ENCODE peak calls at places on chromosome 22, in ten cellular contexts. B is transverse colon, R is GM12891, X is stomach, C is spleen, N is upper lobe of left lung, V is prostate gland, J is GM12892, H is SK-N-SH, S is HL-60. Y is an unnamed sample.

GRCh38 chr22:44963055-44963454 is 46.8 kb downstream of the PHF21B start:
- DNase-seq in X (no peak), C (no peak), J (no peak), R (no peak), V (no peak), S (no peak), H (no peak), B (no peak), N (no peak), Y (no peak)

GRCh38 chr22:19788661-19789225 is 28.2 kb downstream of the TBX1 start:
- DNase-seq in H (no peak), C (peak), R (no peak), S (no peak), B (no peak), V (no peak), N (peak), X (no peak), J (no peak), Y (no peak)

GRCh38 chr22:27726726-27727449 is 74.7 kb downstream of the MN1 start:
- DNase-seq in X (peak), H (no peak), J (no peak), S (no peak), B (peak), R (no peak), C (no peak), N (no peak), V (no peak), Y (peak)

GRCh38 chr22:46626356-46626755 is 6.2 kb downstream of the GRAMD4 start:
- DNase-seq in N (peak), V (no peak), C (no peak), R (no peak), H (no peak), J (no peak), B (no peak), X (no peak), S (no peak), Y (no peak)

GRCh38 chr22:17984114-17984513 is 40.2 kb downstream of the MICAL3 start:
- DNase-seq in X (no peak), H (no peak), C (peak), V (no peak), N (no peak), S (no peak), R (no peak), J (no peak), B (no peak), Y (no peak)

GRCh38 chr22:23282986-23283385 is 102.7 kb downstream of the BCR start:
- DNase-seq in C (no peak), J (no peak), S (no peak), R (no peak), V (no peak), H (no peak), N (no peak), X (no peak), B (no peak), Y (no peak)

GRCh38 chr22:18954333-18954732 is 18.2 kb upstream of the PRODH start:
- DNase-seq in B (peak), N (peak), J (peak), C (peak), R (peak), H (peak), X (peak), S (no peak), V (peak), Y (no peak)

GRCh38 chr22:26285632-26286031 is 116.4 kb downstream of the SEZ6L start:
- DNase-seq in H (no peak), X (no peak), B (no peak), R (no peak), S (no peak), V (no peak), C (no peak), J (no peak), N (no peak), Y (no peak)

GRCh38 chr22:25741692-25742626 is at the start of gene MYO18B:
- DNase-seq in N (no peak), S (no peak), V (no peak), R (no peak), C (no peak), H (no peak), B (no peak), J (no peak), X (no peak), Y (no peak)

GRCh38 chr22:45677060-45677459 is 5.4 kb downstream of the ATXN10 start:
- DNase-seq in C (no peak), H (no peak), R (no peak), X (no peak), N (no peak), S (no peak), J (no peak), B (no peak), V (no peak), Y (no peak)

GRCh38 chr22:43471186-43471585 is 59.4 kb downstream of the MPPED1 start:
- DNase-seq in J (no peak), X (no peak), H (no peak), S (no peak), B (no peak), R (no peak), C (peak), V (no peak), N (peak), Y (no peak)

GRCh38 chr22:45645526-45646414 is 25.9 kb upstream of the ATXN10 start:
- DNase-seq in J (peak), X (peak), C (peak), V (peak), S (peak), N (peak), H (peak), R (peak), B (peak), Y (no peak)

GRCh38 chr22:49052023-49052538 is 775.6 kb downstream of the BRD1 start:
- DNase-seq in V (no peak), N (peak), J (no peak), S (no peak), R (no peak), H (no peak), X (no peak), B (no peak), C (no peak), Y (no peak)

GRCh38 chr22:37559901-37560681 is at the start of gene CDC42EP1:
- DNase-seq in S (no peak), J (no peak), R (no peak), H (peak), X (peak), C (no peak), B (peak), V (peak), N (peak), Y (no peak)

GRCh38 chr22:27804683-27805297 is 3.2 kb upstream of the MN1 start:
- DNase-seq in B (peak), R (peak), C (no peak), V (peak), N (peak), H (peak), X (peak), J (peak), S (no peak), Y (peak)

GRCh38 chr22:45441158-45441557 is 27.7 kb downstream of the RIBC2 start:
- DNase-seq in J (no peak), N (no peak), R (peak), H (peak), B (peak), S (no peak), X (peak), C (no peak), V (peak), Y (no peak)

GRCh38 chr22:17199131-17199731 is 20.0 kb downstream of the ADA2 start:
- DNase-seq in S (no peak), B (no peak), X (no peak), R (no peak), J (no peak), H (peak), N (no peak), V (no peak), C (no peak), Y (no peak)

GRCh38 chr22:46881373-46882118 is 119.1 kb downstream of the TBC1D22A start:
- DNase-seq in R (no peak), B (no peak), H (no peak), J (no peak), N (no peak), V (no peak), S (no peak), C (no peak), X (no peak), Y (no peak)

GRCh38 chr22:35191412-35191811 is 65.9 kb upstream of the HMGXB4 start:
- DNase-seq in J (no peak), N (no peak), V (peak), H (no peak), X (no peak), R (no peak), C (no peak), S (no peak), B (no peak), Y (no peak)

GRCh38 chr22:46657996-46658947 is 38.1 kb downstream of the GRAMD4 start:
- DNase-seq in B (no peak), C (no peak), R (no peak), S (no peak), N (peak), H (no peak), V (peak), X (no peak), J (no peak), Y (no peak)

GRCh38 chr22:44735518-44736428 is 16.6 kb upstream of the ARHGAP8 start:
- DNase-seq in B (peak), N (peak), S (peak), R (peak), H (peak), X (peak), J (peak), C (peak), V (peak), Y (no peak)

GRCh38 chr22:37501610-37502341 is 15.6 kb upstream of the MFNG start:
- DNase-seq in R (no peak), J (no peak), V (peak), N (no peak), H (no peak), B (peak), X (peak), S (no peak), C (no peak), Y (no peak)

GRCh38 chr22:43424865-43425630 is 13.2 kb downstream of the MPPED1 start:
- DNase-seq in N (peak), S (no peak), V (no peak), J (no peak), C (no peak), B (no peak), R (no peak), X (no peak), H (no peak), Y (no peak)

GRCh38 chr22:49632199-49633009 is 195.3 kb downstream of the BRD1 start:
- DNase-seq in H (peak), X (peak), J (no peak), B (peak), R (no peak), N (peak), S (no peak), C (no peak), V (peak), Y (peak)

GRCh38 chr22:37762389-37762836 is 45.3 kb upstream of the GCAT start:
- DNase-seq in R (no peak), B (no peak), X (no peak), H (no peak), S (no peak), N (no peak), V (no peak), C (no peak), J (no peak), Y (no peak)

GRCh38 chr22:41557401-41558240 is 3.2 kb upstream of the CSDC2 start:
- DNase-seq in X (peak), V (no peak), R (no peak), S (no peak), B (peak), N (no peak), J (no peak), C (no peak), H (no peak), Y (no peak)

GRCh38 chr22:49492756-49493251 is 334.9 kb downstream of the BRD1 start:
- DNase-seq in C (no peak), B (no peak), X (no peak), H (peak), J (no peak), R (no peak), N (no peak), V (no peak), S (no peak), Y (no peak)

GRCh38 chr22:44245867-44246266 is 65.1 kb downstream of the PARVG start:
- DNase-seq in V (no peak), B (no peak), J (no peak), C (no peak), H (no peak), S (no peak), N (peak), R (no peak), X (peak), Y (no peak)

GRCh38 chr22:19607198-19608113 is 83.2 kb upstream of the CLDN5 start:
- DNase-seq in J (no peak), S (no peak), N (peak), B (peak), C (no peak), V (peak), H (no peak), R (no peak), X (peak), Y (no peak)

GRCh38 chr22:17774206-17774927 is at the start of gene BID:
- DNase-seq in S (no peak), H (peak), B (peak), R (peak), X (peak), J (peak), N (peak), C (peak), V (no peak), Y (no peak)

GRCh38 chr22:21982338-21982965 is at the start of gene TOP3B:
- DNase-seq in N (peak), V (peak), R (peak), S (peak), X (peak), J (peak), C (peak), H (peak), B (peak), Y (peak)

GRCh38 chr22:40364431-40364830 is 6.0 kb upstream of the SGSM3 start:
- DNase-seq in N (no peak), H (no peak), X (no peak), B (no peak), R (no peak), V (no peak), S (no peak), J (no peak), C (no peak), Y (no peak)

GRCh38 chr22:40363059-40363458 is 7.3 kb upstream of the SGSM3 start:
- DNase-seq in R (no peak), V (no peak), H (no peak), X (no peak), B (no peak), C (no peak), N (no peak), S (no peak), J (no peak), Y (no peak)

GRCh38 chr22:40361100-40361499 is 9.3 kb upstream of the SGSM3 start:
- DNase-seq in B (no peak), J (no peak), N (no peak), C (no peak), S (no peak), R (no peak), V (no peak), H (no peak), X (no peak), Y (no peak)
- TF ChIP-seq POLR2AphosphoS5 in B (no peak), J (no peak), N (no peak), C (no peak), S (no peak), R (no peak), V (no peak), H (no peak), X (no peak), Y (no peak)

GRCh38 chr22:39315389-39315788 is 4.0 kb downstream of the RPL3 start:
- DNase-seq in C (no peak), S (peak), B (no peak), N (no peak), R (no peak), V (no peak), J (no peak), H (no peak), X (no peak), Y (no peak)
- TF ChIP-seq POLR2AphosphoS5 in C (peak), S (peak), B (no peak), N (no peak), R (no peak), V (no peak), J (peak), H (no peak), X (no peak), Y (peak)

GRCh38 chr22:31233001-31233400 is 20.9 kb downstream of the LIMK2 start:
- DNase-seq in R (no peak), B (no peak), H (no peak), N (no peak), X (no peak), J (no peak), C (no peak), S (no peak), V (no peak), Y (no peak)

GRCh38 chr22:31228425-31228824 is 16.3 kb downstream of the LIMK2 start:
- DNase-seq in N (no peak), S (no peak), J (no peak), C (no peak), R (no peak), B (no peak), H (no peak), X (no peak), V (no peak), Y (no peak)

GRCh38 chr22:31229402-31230140 is 17.5 kb downstream of the LIMK2 start:
- DNase-seq in J (no peak), S (no peak), C (no peak), V (peak), H (peak), X (peak), B (peak), R (no peak), N (no peak), Y (no peak)

GRCh38 chr22:31230871-31231621 is 18.9 kb downstream of the LIMK2 start:
- DNase-seq in S (no peak), X (peak), R (no peak), V (peak), C (no peak), N (no peak), B (peak), J (no peak), H (peak), Y (no peak)

GRCh38 chr22:31230155-31230870 is 18.2 kb downstream of the LIMK2 start:
- DNase-seq in V (no peak), H (no peak), J (no peak), S (peak), N (no peak), R (no peak), X (no peak), C (no peak), B (no peak), Y (no peak)
- TF ChIP-seq POLR2AphosphoS5 in V (no peak), H (no peak), J (no peak), S (peak), N (peak), R (no peak), X (peak), C (no peak), B (peak), Y (no peak)

GRCh38 chr22:29912141-29912540 is 29.2 kb downstream of the MTMR3 start:
- DNase-seq in X (no peak), S (no peak), R (no peak), V (no peak), C (no peak), N (no peak), H (no peak), J (no peak), B (no peak), Y (no peak)

GRCh38 chr22:29912605-29913398 is 29.8 kb downstream of the MTMR3 start:
- DNase-seq in N (no peak), V (no peak), C (no peak), B (no peak), X (no peak), J (no peak), H (no peak), S (no peak), R (no peak), Y (no peak)

GRCh38 chr22:29904020-29904419 is 21.0 kb downstream of the MTMR3 start:
- DNase-seq in V (no peak), C (no peak), B (no peak), N (no peak), J (no peak), R (no peak), H (no peak), X (no peak), S (no peak), Y (no peak)

GRCh38 chr22:29903371-29903770 is 20.4 kb downstream of the MTMR3 start:
- DNase-seq in R (no peak), B (no peak), X (no peak), V (no peak), C (no peak), H (no peak), J (no peak), N (no peak), S (no peak), Y (no peak)

DNA sequence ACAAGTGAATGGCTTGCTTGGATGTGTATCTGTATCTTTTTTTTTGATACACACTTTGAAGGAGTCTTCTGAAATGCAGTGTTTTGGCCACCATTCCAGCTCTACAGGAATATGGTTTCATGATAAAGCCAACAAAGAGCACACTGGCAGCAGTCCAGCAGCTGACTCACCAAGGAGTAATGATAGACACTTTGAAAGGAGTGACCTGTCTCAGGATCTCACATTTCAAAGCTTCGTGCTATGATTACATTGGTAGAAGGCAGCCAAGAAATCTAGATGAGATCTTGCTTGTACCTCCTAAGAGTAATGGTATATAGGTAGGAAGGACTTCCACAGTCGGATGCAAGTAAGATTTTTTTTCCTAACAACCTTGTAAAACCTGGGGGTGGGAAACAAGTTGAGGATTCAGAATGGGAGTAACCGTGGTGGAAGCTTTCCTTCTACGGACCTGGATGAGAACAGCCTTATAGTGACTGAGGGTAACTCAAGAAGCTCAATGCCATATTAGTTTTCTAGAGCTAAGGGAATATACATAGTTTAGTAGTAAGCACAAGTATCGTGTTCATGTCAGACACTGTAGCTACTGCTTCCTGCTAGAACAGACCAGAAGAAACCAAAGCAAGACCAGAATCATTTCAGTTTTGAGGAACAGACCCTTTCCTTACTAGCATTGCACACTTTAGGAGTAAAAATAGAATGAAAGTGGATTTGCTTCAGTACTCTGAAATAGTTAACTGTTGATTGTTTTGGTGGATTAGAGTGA is 25.0 kb downstream of the MTMR3 start:
- DNase-seq in S (peak), B (peak), J (no peak), N (no peak), R (no peak), X (peak), V (peak), C (no peak), H (peak), Y (no peak)
- TF ChIP-seq POLR2AphosphoS5 in S (no peak), B (no peak), J (no peak), N (no peak), R (no peak), X (peak), V (peak), C (no peak), H (peak), Y (no peak)